ENCODE peak calls at places on chromosomes 3 and 15, in five cellular contexts. One of them, this sample, is unnamed.

GRCh38 chr3:172607305-172608121 is 84.3 kb upstream of the TNFSF10 start:
- DNase-seq in mucosa of gallbladder: no peak
- DNase-seq in fibroblast of the conjunctiva: peak; percentile 49
- DNase-seq in ovary: no peak
- DNase-seq in HFFc6: peak; percentile 49
- DNase-seq in this sample: no peak

GRCh38 chr3:146250449-146251382 is at the start of gene PLSCR4:
- DNase-seq in mucosa of gallbladder: peak; percentile 68
- DNase-seq in fibroblast of the conjunctiva: peak; percentile 74
- DNase-seq in ovary: peak; percentile 90
- DNase-seq in HFFc6: peak; percentile 21
- DNase-seq in this sample: peak; percentile 89

GRCh38 chr3:174270841-174271240 is 588.3 kb upstream of the NAALADL2 start:
- DNase-seq in mucosa of gallbladder: no peak
- DNase-seq in fibroblast of the conjunctiva: peak; percentile 40
- DNase-seq in ovary: no peak
- DNase-seq in HFFc6: peak; percentile 81
- DNase-seq in this sample: no peak

GRCh38 chr15:31344824-31345605 is 18.4 kb downstream of the KLF13 start:
- DNase-seq in mucosa of gallbladder: no peak
- DNase-seq in fibroblast of the conjunctiva: no peak
- DNase-seq in ovary: no peak
- DNase-seq in HFFc6: no peak
- DNase-seq in this sample: no peak

GRCh38 chr3:172077197-172077734 is 37.9 kb downstream of the FNDC3B start:
- DNase-seq in mucosa of gallbladder: no peak
- DNase-seq in fibroblast of the conjunctiva: no peak
- DNase-seq in ovary: no peak
- DNase-seq in HFFc6: no peak
- DNase-seq in this sample: no peak

GRCh38 chr3:25783661-25784512 is 644 bp upstream of the NGLY1 start:
- DNase-seq in mucosa of gallbladder: peak; percentile 27
- DNase-seq in fibroblast of the conjunctiva: no peak
- DNase-seq in ovary: peak; percentile 73
- DNase-seq in HFFc6: peak; percentile 7
- DNase-seq in this sample: peak; percentile 69

GRCh38 chr3:146709969-146710368 is 104.8 kb upstream of the PLSCR5 start:
- DNase-seq in mucosa of gallbladder: no peak
- DNase-seq in fibroblast of the conjunctiva: no peak
- DNase-seq in ovary: no peak
- DNase-seq in HFFc6: no peak
- DNase-seq in this sample: no peak

GRCh38 chr15:101025896-101026631 is 106.9 kb downstream of the LRRK1 start:
- DNase-seq in mucosa of gallbladder: peak; percentile 7
- DNase-seq in fibroblast of the conjunctiva: no peak
- DNase-seq in ovary: peak; percentile 16
- DNase-seq in HFFc6: no peak
- DNase-seq in this sample: no peak

GRCh38 chr3:170301404-170301803 is 56.1 kb upstream of the SKIL start:
- DNase-seq in mucosa of gallbladder: no peak
- DNase-seq in fibroblast of the conjunctiva: peak; percentile 63
- DNase-seq in ovary: no peak
- DNase-seq in HFFc6: no peak
- DNase-seq in this sample: no peak

GRCh38 chr3:53255360-53255774 is 455 bp downstream of the TKT start:
- DNase-seq in mucosa of gallbladder: no peak
- DNase-seq in fibroblast of the conjunctiva: no peak
- DNase-seq in ovary: peak; percentile 49
- DNase-seq in HFFc6: no peak
- DNase-seq in this sample: no peak

GRCh38 chr3:66989241-66989640 is 8.9 kb upstream of the KBTBD8 start:
- DNase-seq in mucosa of gallbladder: no peak
- DNase-seq in fibroblast of the conjunctiva: no peak
- DNase-seq in ovary: no peak
- DNase-seq in HFFc6: no peak
- DNase-seq in this sample: no peak

GRCh38 chr15:68464451-68465090 is 32.6 kb upstream of the ITGA11 start:
- DNase-seq in mucosa of gallbladder: no peak
- DNase-seq in fibroblast of the conjunctiva: no peak
- DNase-seq in ovary: no peak
- DNase-seq in HFFc6: peak; percentile 16
- DNase-seq in this sample: no peak

GRCh38 chr3:94246136-94246535 is 183.3 kb downstream of the NSUN3 start:
- DNase-seq in mucosa of gallbladder: no peak
- DNase-seq in fibroblast of the conjunctiva: no peak
- DNase-seq in ovary: no peak
- DNase-seq in HFFc6: no peak
- DNase-seq in this sample: no peak